ENCODE peak calls at places on chromosomes 6 and 20, in ten cellular contexts. P is right cardiac atrium, V is heart left ventricle, Z is small intestine, E is fibroblast of lung, T is BJ, F is SJSA1, J is AG04450, R is aorta, Q is body of pancreas. S is an unnamed sample.

GRCh38 chr20:51447097-51447764 is 95.3 kb downstream of the NFATC2 start:
- DNase-seq in P (peak; percentile 74), V (peak; percentile 64), T (peak; percentile 94), F (peak; percentile 96), R (peak; percentile 93), J (peak; percentile 91), E (peak; percentile 98), Q (peak; percentile 37), Z (no peak), S (no peak)

GRCh38 chr6:69027861-69028260 is 392.8 kb downstream of the ADGRB3 start:
- DNase-seq in E (peak; percentile 24), R (no peak), Q (no peak), J (no peak), Z (no peak), V (no peak), F (no peak), T (peak; percentile 44), P (no peak), S (no peak)

GRCh38 chr6:41040101-41040910 is 1.3 kb upstream of the UNC5CL start:
- DNase-seq in R (peak; percentile 40), Z (peak; percentile 96), T (no peak), V (no peak), Q (peak; percentile 78), J (no peak), E (peak; percentile 39), P (no peak), F (no peak), S (no peak)

GRCh38 chr20:62119591-62120364 is 2.5 kb upstream of the LSM14B start:
- DNase-seq in F (no peak), P (no peak), E (no peak), T (no peak), Z (peak; percentile 89), J (no peak), R (no peak), V (peak; percentile 63), Q (peak; percentile 82), S (no peak)

GRCh38 chr6:132316970-132317369 is 84.3 kb downstream of the MOXD1 start:
- DNase-seq in F (no peak), V (no peak), R (no peak), Z (no peak), P (no peak), T (no peak), J (no peak), E (no peak), Q (no peak), S (no peak)

GRCh38 chr6:36312854-36313627 is 23.6 kb downstream of the BNIP5 start:
- DNase-seq in F (no peak), V (no peak), Q (no peak), J (no peak), P (no peak), R (peak; percentile 71), E (no peak), T (no peak), Z (no peak), S (no peak)

GRCh38 chr6:90199900-90200299 is 96.7 kb downstream of the BACH2 start:
- DNase-seq in J (no peak), T (no peak), R (no peak), Z (no peak), Q (no peak), F (no peak), E (no peak), P (no peak), V (no peak), S (no peak)

GRCh38 chr20:62276448-62276847 is 26.3 kb upstream of the ADRM1 start:
- DNase-seq in E (no peak), Z (no peak), T (no peak), P (peak; percentile 42), J (no peak), R (no peak), Q (peak; percentile 45), F (no peak), V (no peak), S (no peak)

GRCh38 chr6:81787313-81788068 is 35.0 kb upstream of the TENT5A start:
- DNase-seq in T (no peak), E (peak; percentile 69), F (no peak), R (no peak), Z (no peak), J (no peak), Q (no peak), V (no peak), P (no peak), S (no peak)

DNA sequence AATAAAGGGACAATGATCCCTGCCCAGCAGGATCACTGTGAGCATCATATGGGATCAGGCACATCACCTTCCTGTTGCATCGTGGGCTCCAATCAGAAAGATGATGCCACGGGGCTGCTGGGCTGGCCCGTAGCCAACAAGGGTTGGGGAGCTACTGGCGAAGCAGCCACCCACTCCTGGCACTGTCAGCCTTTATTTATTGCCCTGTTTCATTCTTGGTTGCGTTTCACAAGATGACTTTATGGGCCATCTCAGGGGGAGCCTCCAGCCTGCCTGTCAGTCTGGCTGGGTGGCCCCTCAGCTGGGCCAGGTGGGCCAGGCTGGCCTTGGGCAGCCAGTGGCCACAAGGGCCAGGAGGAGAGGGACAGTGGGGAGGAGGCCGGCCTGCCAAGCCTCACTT is 17.3 kb downstream of the VSTM2L start:
- DNase-seq in R (no peak), V (no peak), Z (no peak), J (no peak), Q (no peak), F (no peak), P (no peak), E (no peak), T (no peak), S (no peak)
- H3K27me3 ChIP-seq in R (no peaks in the 10 kb centered on the region), V (no peaks in the 10 kb centered on the region), Z (no peaks in the 10 kb centered on the region), J (peaks cover 68% of the 10 kb centered on the region), Q (no peaks in the 10 kb centered on the region), F (peaks cover 5% of the 10 kb centered on the region), P (no peaks in the 10 kb centered on the region), E (peaks cover 42% of the 10 kb centered on the region), T (peaks cover 41% of the 10 kb centered on the region), S (peaks cover 43% of the 10 kb centered on the region)

GRCh38 chr6:42436825-42437224 is 14.9 kb downstream of the TRERF1 start:
- DNase-seq in P (no peak), F (no peak), T (no peak), E (peak; percentile 53), J (no peak), Q (no peak), V (no peak), R (no peak), Z (no peak), S (no peak)

GRCh38 chr6:42441661-42442081 is 10.1 kb downstream of the TRERF1 start:
- DNase-seq in E (peak; percentile 20), F (no peak), J (no peak), R (no peak), V (no peak), T (no peak), Q (no peak), P (no peak), Z (no peak), S (no peak)

GRCh38 chr6:42440027-42440426 is 11.7 kb downstream of the TRERF1 start:
- DNase-seq in T (no peak), F (no peak), R (no peak), P (no peak), E (no peak), J (no peak), Z (no peak), Q (no peak), V (no peak), S (no peak)

GRCh38 chr6:42443312-42444075 is 8.2 kb downstream of the TRERF1 start:
- DNase-seq in P (no peak), Z (no peak), R (no peak), J (no peak), F (no peak), E (no peak), V (no peak), T (no peak), Q (no peak), S (no peak)

DNA sequence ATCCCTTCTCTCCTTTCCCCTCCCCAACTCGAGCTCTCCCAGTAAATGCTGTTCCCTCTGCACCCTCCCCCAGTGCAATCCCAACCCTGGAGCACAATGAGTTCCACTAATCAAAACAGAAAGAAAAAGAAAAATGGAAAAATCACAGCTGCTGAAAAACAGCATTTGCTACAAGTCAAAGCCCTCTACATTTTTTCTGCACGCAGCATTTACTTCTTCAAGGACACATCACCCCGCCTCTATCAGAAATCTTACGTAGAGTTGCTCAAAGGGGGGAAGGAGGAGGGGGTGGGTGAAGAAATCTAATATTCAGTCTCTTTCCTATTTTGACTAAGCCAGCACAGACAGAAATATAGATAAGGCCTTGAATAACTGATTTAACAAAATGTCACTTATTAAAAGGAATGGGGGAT is 10.7 kb downstream of the TRERF1 start:
- DNase-seq in V (no peak), E (peak; percentile 48), T (no peak), Z (no peak), Q (no peak), R (no peak), F (no peak), J (peak; percentile 57), P (no peak), S (no peak)
- H3K27me3 ChIP-seq in V (no peaks in the 10 kb centered on the region), E (no peaks in the 10 kb centered on the region), T (no peaks in the 10 kb centered on the region), Z (no peaks in the 10 kb centered on the region), Q (no peaks in the 10 kb centered on the region), R (no peaks in the 10 kb centered on the region), F (no peaks in the 10 kb centered on the region), J (no peaks in the 10 kb centered on the region), P (no peaks in the 10 kb centered on the region), S (no peaks in the 10 kb centered on the region)

DNA sequence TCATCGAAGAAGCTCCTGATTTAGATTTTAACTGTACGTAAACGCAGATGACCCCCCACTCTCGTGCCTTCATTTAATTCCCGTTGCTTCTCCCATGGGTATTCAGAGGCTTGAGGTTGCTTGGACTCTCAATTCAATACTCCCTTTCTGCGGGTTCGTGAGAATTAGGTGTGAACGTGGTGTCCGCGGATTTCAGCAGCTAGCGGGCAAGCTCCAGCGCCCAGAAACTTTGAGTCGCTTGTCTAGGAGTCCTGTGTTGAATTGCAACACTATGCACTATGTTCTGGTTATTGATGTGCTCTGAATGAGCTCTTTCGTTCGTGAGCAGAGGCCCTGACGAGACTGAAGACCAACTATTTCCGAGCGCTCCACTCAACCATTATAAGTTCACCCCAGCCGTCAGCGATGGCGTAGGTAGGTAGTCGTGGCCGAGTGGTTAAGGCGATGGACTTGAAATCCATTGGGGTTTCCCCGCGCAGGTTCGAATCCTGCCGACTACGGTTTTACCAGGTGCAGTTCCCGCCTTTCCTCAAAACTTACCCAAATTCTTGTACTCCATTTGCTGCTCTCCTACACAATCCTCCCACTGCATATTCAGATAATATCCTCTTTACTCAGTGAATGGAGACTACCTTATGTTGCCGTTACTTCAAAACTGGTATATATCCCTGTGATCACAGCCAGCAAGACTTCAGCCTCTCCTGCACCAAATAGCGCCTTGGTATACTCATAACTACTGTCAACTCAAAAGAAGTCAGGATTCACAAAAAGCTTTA is 72.6 kb upstream of the ZNF184 start:
- DNase-seq in V (no peak), J (peak; percentile 23), Q (no peak), F (no peak), R (no peak), T (no peak), P (no peak), E (peak; percentile 82), Z (no peak), S (no peak)
- H3K27me3 ChIP-seq in V (peaks cover 70% of the 10 kb centered on the region), J (no peaks in the 10 kb centered on the region), Q (peaks cover 24% of the 10 kb centered on the region), F (no peaks in the 10 kb centered on the region), R (no peaks in the 10 kb centered on the region), T (no peaks in the 10 kb centered on the region), P (no peaks in the 10 kb centered on the region), E (no peaks in the 10 kb centered on the region), Z (no peaks in the 10 kb centered on the region), S (no peaks in the 10 kb centered on the region)

DNA sequence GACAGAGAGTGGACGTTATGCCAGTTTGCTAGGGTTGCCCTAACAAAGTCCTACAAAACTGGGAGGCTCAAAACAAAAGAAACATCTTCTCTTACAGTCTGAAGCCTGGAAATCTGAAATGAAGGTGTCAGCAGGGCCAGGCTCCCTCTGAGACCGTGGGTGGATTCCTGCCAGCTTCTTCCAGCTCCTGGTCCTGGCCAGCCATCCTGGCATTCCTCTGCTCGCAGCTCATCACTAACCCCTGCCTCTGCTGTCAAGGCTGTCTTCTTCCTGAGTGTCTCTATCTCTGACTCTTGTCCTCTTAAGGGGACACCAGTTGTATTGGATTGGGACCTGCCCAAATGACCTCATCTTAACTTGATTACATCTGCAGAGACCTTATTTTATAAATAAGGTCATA is 157.5 kb downstream of the TBXT start:
- DNase-seq in T (no peak), P (no peak), E (no peak), Z (no peak), J (no peak), R (no peak), F (no peak), Q (no peak), V (no peak), S (no peak)
- H3K27me3 ChIP-seq in T (no peaks in the 10 kb centered on the region), P (peaks cover 2% of the 10 kb centered on the region), E (no peaks in the 10 kb centered on the region), Z (no peaks in the 10 kb centered on the region), J (no peaks in the 10 kb centered on the region), R (no peaks in the 10 kb centered on the region), F (peaks cover 17% of the 10 kb centered on the region), Q (peaks cover 14% of the 10 kb centered on the region), V (peaks cover 56% of the 10 kb centered on the region), S (no peaks in the 10 kb centered on the region)

S was measured in MM.1S.